ENCODE peak calls at places on chromosomes 13 and 19, in eight cellular contexts. W is Peyer's patch; Z is CD8-positive, alpha-beta T cell; S is IMR-90; M is upper lobe of left lung; L is breast epithelium; D is ascending aorta; I is esophagus squamous epithelium. C is an unnamed sample.

GRCh38 chr19:1407662-1408299 is 395 bp downstream of the DAZAP1 start:
- DNase-seq in L (no peak), D (no peak), I (no peak), W (peak; percentile 32), Z (peak; percentile 46), M (peak; percentile 93), S (no peak), C (peak; percentile 74)

GRCh38 chr13:97026759-97027555 is 32.7 kb upstream of the OXGR1 start:
- DNase-seq in M (no peak), I (no peak), W (no peak), S (no peak), D (no peak), Z (no peak), L (no peak), C (no peak)

GRCh38 chr19:14761607-14762006 is 16.8 kb downstream of the ADGRE2 start:
- DNase-seq in M (no peak), I (no peak), W (no peak), D (no peak), S (no peak), Z (no peak), L (no peak), C (no peak)

GRCh38 chr13:112838038-112838965 is 130.7 kb upstream of the MCF2L start:
- DNase-seq in W (no peak), D (no peak), L (no peak), I (no peak), M (no peak), Z (no peak), S (no peak), C (no peak)

GRCh38 chr13:29707876-29708543 is 112.5 kb upstream of the SLC7A1 start:
- DNase-seq in L (no peak), Z (peak; percentile 17), W (peak; percentile 22), M (no peak), S (peak; percentile 41), I (no peak), D (no peak), C (peak; percentile 62)

GRCh38 chr19:38711726-38712153 is 32.5 kb downstream of the CAPN12 start:
- DNase-seq in I (no peak), L (peak; percentile 75), M (peak; percentile 81), W (no peak), S (peak; percentile 97), Z (no peak), D (no peak), C (peak; percentile 55)

GRCh38 chr19:47637550-47637949 is 28.6 kb downstream of the BICRA start:
- DNase-seq in S (no peak), D (no peak), I (no peak), L (no peak), W (no peak), M (no peak), Z (no peak), C (no peak)

GRCh38 chr19:2239771-2240770 is 3.4 kb downstream of the SF3A2 start:
- DNase-seq in M (peak; percentile 77), Z (peak; percentile 51), D (no peak), S (peak; percentile 48), L (no peak), I (no peak), W (peak; percentile 53), C (no peak)

GRCh38 chr13:39091586-39091985 is 53.3 kb downstream of the NHLRC3 start:
- DNase-seq in I (no peak), L (no peak), S (no peak), D (no peak), Z (no peak), M (no peak), W (no peak), C (no peak)

GRCh38 chr13:98457053-98457452 is 119.9 kb downstream of the STK24 start:
- DNase-seq in W (no peak), Z (no peak), S (no peak), L (no peak), I (no peak), M (peak; percentile 44), D (no peak), C (no peak)

GRCh38 chr13:68676513-68677115 is 1431.0 kb upstream of the ATXN8OS start:
- DNase-seq in S (no peak), D (no peak), L (no peak), Z (no peak), I (no peak), M (no peak), W (no peak), C (no peak)

GRCh38 chr13:75175575-75175974 is 306.4 kb downstream of the TBC1D4 start:
- DNase-seq in W (no peak), M (no peak), L (no peak), I (no peak), Z (no peak), S (peak; percentile 20), D (no peak), C (no peak)

GRCh38 chr19:9986787-9987281 is 23.5 kb downstream of the COL5A3 start:
- DNase-seq in D (no peak), S (peak; percentile 29), M (no peak), Z (no peak), L (peak; percentile 32), I (no peak), W (no peak), C (peak; percentile 70)

GRCh38 chr13:114104626-114105350 is 27.6 kb downstream of the RASA3 start:
- DNase-seq in W (no peak), Z (no peak), L (no peak), M (peak; percentile 53), I (no peak), D (no peak), S (no peak), C (peak; percentile 47)
- H3K27ac ChIP-seq in W (no peak overlapping the region), Z (peak overlapping the region; percentile 34), L (no peak overlapping the region), M (no peak overlapping the region), I (no peak overlapping the region), D (no peak overlapping the region), S (peak overlapping the region; percentile 19), C (no peak overlapping the region)

GRCh38 chr13:51221674-51222509 is at the start of gene FAM124A:
- DNase-seq in I (no peak), S (peak; percentile 4), W (no peak), M (peak; percentile 94), Z (no peak), D (no peak), L (no peak), C (peak; percentile 46)

GRCh38 chr13:51223284-51224270 is 1.4 kb downstream of the FAM124A start:
- DNase-seq in L (no peak), S (no peak), I (no peak), M (no peak), W (no peak), Z (no peak), D (no peak), C (peak; percentile 39)

GRCh38 chr13:51220706-51221105 is 1.5 kb upstream of the FAM124A start:
- DNase-seq in W (no peak), D (no peak), Z (no peak), M (no peak), L (no peak), I (no peak), S (no peak), C (no peak)

GRCh38 chr13:51221108-51221507 is 1.1 kb upstream of the FAM124A start:
- DNase-seq in S (no peak), M (no peak), W (no peak), L (no peak), Z (no peak), D (no peak), I (no peak), C (no peak)

DNA sequence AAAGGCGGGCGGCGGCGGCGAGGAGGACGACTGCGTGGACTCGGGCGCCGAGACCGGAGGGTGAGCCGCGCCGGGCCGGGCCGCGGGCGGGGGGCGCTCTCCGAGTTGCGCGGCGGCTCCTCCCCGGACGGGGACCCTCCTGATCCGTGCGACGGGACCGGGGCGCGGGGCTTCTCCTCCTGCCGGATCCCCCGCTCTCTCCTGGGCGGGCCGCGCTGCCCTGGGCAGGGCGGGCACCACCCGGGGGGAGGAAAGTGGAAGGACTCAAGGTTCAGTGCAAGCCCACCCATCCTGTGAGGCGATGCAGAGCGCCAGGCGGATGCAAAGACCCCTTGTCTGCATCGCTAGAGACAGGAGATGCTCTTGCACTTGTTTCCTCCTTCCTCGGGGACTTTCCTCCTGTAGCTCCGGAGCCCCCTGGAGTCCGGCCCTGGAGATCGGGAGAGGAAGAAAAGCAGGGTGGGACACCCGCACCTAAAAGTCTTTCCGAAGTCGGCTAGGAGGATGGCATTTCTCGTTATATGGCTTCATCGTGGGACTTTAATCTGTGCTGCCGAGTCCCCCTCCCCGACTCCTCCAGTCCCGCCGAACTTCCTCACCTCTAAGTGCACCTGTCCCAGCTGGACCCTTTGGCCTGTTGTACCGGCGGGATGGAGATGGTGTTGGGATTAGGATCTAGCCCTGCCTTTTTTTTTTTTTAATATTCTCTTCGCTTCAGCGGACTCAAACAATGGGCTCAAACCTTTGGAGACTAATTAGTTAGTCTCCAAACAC is 499 bp downstream of the FAM124A start:
- DNase-seq in L (no peak), S (no peak), I (no peak), Z (no peak), M (no peak), D (no peak), W (no peak), C (no peak)
- TF ChIP-seq CTCF in L (no peak), S (no peak), I (no peak), Z (no peak), M (peak; percentile 35), D (no peak), W (no peak), C (peak; percentile 3)

GRCh38 chr13:76884167-76884566 is 2.0 kb downstream of the KCTD12 start:
- DNase-seq in M (no peak), S (no peak), D (no peak), W (no peak), I (no peak), L (peak; percentile 29), Z (no peak), C (peak; percentile 31)

GRCh38 chr13:76885203-76886004 is 801 bp downstream of the KCTD12 start:
- DNase-seq in W (peak; percentile 66), Z (peak; percentile 50), L (peak; percentile 68), I (peak; percentile 21), M (peak; percentile 94), S (peak; percentile 61), D (peak; percentile 28), C (peak; percentile 74)

GRCh38 chr13:76879876-76880270 is 6.3 kb downstream of the KCTD12 start:
- DNase-seq in I (no peak), D (no peak), Z (no peak), S (no peak), W (no peak), L (no peak), M (no peak), C (no peak)

GRCh38 chr13:76884571-76885202 is 1.5 kb downstream of the KCTD12 start:
- DNase-seq in S (peak; percentile 20), W (no peak), L (no peak), M (no peak), D (no peak), Z (no peak), I (no peak), C (no peak)

DNA sequence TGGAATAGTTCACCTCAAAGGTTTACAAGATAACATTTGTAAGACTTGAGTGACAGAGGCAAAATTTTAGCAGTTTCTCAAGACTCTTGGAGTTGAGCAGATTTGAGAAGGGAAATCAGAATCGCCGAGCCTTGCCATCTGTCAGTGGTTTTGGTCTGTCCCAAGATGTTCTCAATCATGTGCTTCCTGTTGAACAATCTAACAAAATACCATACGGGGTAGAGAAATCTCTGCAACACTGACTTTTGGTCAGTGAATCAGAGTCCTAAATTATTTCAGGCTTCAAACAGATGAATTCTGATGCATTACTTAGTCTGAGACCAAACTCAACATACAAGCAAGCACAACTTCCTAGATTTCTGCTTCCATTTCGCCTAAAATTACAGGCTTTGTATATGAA is 3.8 kb downstream of the KCTD12 start:
- DNase-seq in I (no peak), D (no peak), Z (no peak), S (no peak), W (no peak), M (no peak), L (no peak), C (no peak)
- H3K4me3 ChIP-seq in I (peak overlapping the region; percentile 68), D (peak overlapping the region; percentile 28), Z (no peak overlapping the region), S (no peak overlapping the region), W (no peak overlapping the region), M (peak overlapping the region; percentile 61), L (peak overlapping the region; percentile 87), C (peak overlapping the region; percentile 79)

GRCh38 chr19:35128398-35129057 is 6.3 kb downstream of the LGI4 start:
- DNase-seq in Z (no peak), M (no peak), S (no peak), D (no peak), L (no peak), W (no peak), I (no peak), C (no peak)
- H3K27ac ChIP-seq in Z (no peak overlapping the region), M (no peak overlapping the region), S (no peak overlapping the region), D (no peak overlapping the region), L (no peak overlapping the region), W (peak overlapping the region; percentile 83), I (no peak overlapping the region), C (no peak overlapping the region)